ENCODE peak calls at places on chromosomes 2 and 18, in six cellular contexts. One of them, this sample, is unnamed.

GRCh38 chr18:51751901-51752300 is 554.4 kb upstream of the MEX3C start:
- DNase-seq in fibroblast of the conjunctiva: no peak
- DNase-seq in type B pancreatic cell: no peak
- DNase-seq in effector memory CD4-positive, alpha-beta T cell: no peak
- DNase-seq in AML-193: no peak
- DNase-seq in NCI-H524: no peak
- DNase-seq in this sample: no peak

GRCh38 chr2:30927561-30928075 is 120.4 kb upstream of the CAPN13 start:
- DNase-seq in fibroblast of the conjunctiva: no peak
- DNase-seq in type B pancreatic cell: no peak
- DNase-seq in effector memory CD4-positive, alpha-beta T cell: no peak
- DNase-seq in AML-193: no peak
- DNase-seq in NCI-H524: no peak
- DNase-seq in this sample: no peak

GRCh38 chr2:134124047-134124753 is 129.7 kb upstream of the MGAT5 start:
- DNase-seq in fibroblast of the conjunctiva: no peak
- DNase-seq in type B pancreatic cell: no peak
- DNase-seq in effector memory CD4-positive, alpha-beta T cell: no peak
- DNase-seq in AML-193: no peak
- DNase-seq in NCI-H524: peak; percentile 81
- DNase-seq in this sample: no peak

GRCh38 chr2:33022989-33023731 is 76.4 kb downstream of the LTBP1 start:
- DNase-seq in fibroblast of the conjunctiva: peak; percentile 56
- DNase-seq in type B pancreatic cell: no peak
- DNase-seq in effector memory CD4-positive, alpha-beta T cell: no peak
- DNase-seq in AML-193: no peak
- DNase-seq in NCI-H524: no peak
- DNase-seq in this sample: no peak

GRCh38 chr2:99771691-99772333 is 282.0 kb upstream of the REV1 start:
- DNase-seq in fibroblast of the conjunctiva: no peak
- DNase-seq in type B pancreatic cell: no peak
- DNase-seq in effector memory CD4-positive, alpha-beta T cell: no peak
- DNase-seq in AML-193: no peak
- DNase-seq in NCI-H524: no peak
- DNase-seq in this sample: peak; percentile 18

GRCh38 chr2:178296394-178297090 is 102.2 kb downstream of the OSBPL6 start:
- DNase-seq in fibroblast of the conjunctiva: no peak
- DNase-seq in type B pancreatic cell: no peak
- DNase-seq in effector memory CD4-positive, alpha-beta T cell: no peak
- DNase-seq in AML-193: no peak
- DNase-seq in NCI-H524: no peak
- DNase-seq in this sample: no peak

GRCh38 chr2:60735496-60736250 is 20.4 kb upstream of the PAPOLG start:
- DNase-seq in fibroblast of the conjunctiva: no peak
- DNase-seq in type B pancreatic cell: no peak
- DNase-seq in effector memory CD4-positive, alpha-beta T cell: no peak
- DNase-seq in AML-193: no peak
- DNase-seq in NCI-H524: peak; percentile 78
- DNase-seq in this sample: no peak

GRCh38 chr2:54859997-54860701 is 136.7 kb downstream of the EML6 start:
- DNase-seq in fibroblast of the conjunctiva: peak; percentile 36
- DNase-seq in type B pancreatic cell: no peak
- DNase-seq in effector memory CD4-positive, alpha-beta T cell: no peak
- DNase-seq in AML-193: no peak
- DNase-seq in NCI-H524: no peak
- DNase-seq in this sample: no peak